ENCODE peak calls at places on chromosomes 3 and 15, in four cellular contexts. O, V, F and H are unnamed samples.
A peak's percentile ranks its signal among the peaks of the same experiment; 100 is the strongest.

GRCh38 chr3:187738400-187739124 is 6.7 kb downstream of the BCL6 start:
- DNase-seq in V (peak; percentile 93), F (peak; percentile 93), O (peak; percentile 93), H (peak; percentile 93)

GRCh38 chr3:124601189-124601588 is 129.1 kb upstream of the UMPS start:
- DNase-seq in F (no peak), V (no peak), O (no peak), H (no peak)

GRCh38 chr3:79032686-79033318 is 735.0 kb downstream of the ROBO1 start:
- DNase-seq in O (no peak), V (no peak), F (no peak), H (peak; percentile 18)

GRCh38 chr3:150970665-150971327 is 1.7 kb downstream of the CLRN1 start:
- DNase-seq in O (peak; percentile 43), V (no peak), F (no peak), H (no peak)

GRCh38 chr3:13091898-13092620 is 18.8 kb upstream of the IQSEC1 start:
- DNase-seq in O (peak; percentile 73), V (peak; percentile 96), F (peak; percentile 86), H (peak; percentile 94)

GRCh38 chr3:39132096-39133092 is 21.0 kb downstream of the CSRNP1 start:
- DNase-seq in V (peak; percentile 41), O (no peak), F (no peak), H (no peak)

GRCh38 chr3:159151130-159151529 is 349.3 kb downstream of the MFSD1 start:
- DNase-seq in F (no peak), V (no peak), O (no peak), H (no peak)

GRCh38 chr3:186823391-186823790 is 17.1 kb upstream of the RFC4 start:
- DNase-seq in F (no peak), O (no peak), V (no peak), H (no peak)

GRCh38 chr3:69547457-69548014 is 161.6 kb upstream of the FRMD4B start:
- DNase-seq in O (no peak), V (no peak), F (no peak), H (no peak)

GRCh38 chr3:141122455-141123030 is 71.4 kb downstream of the SPSB4 start:
- DNase-seq in O (no peak), V (no peak), F (no peak), H (no peak)

GRCh38 chr3:141940204-141940776 is 63.8 kb downstream of the ATP1B3 start:
- DNase-seq in O (no peak), V (peak; percentile 74), F (no peak), H (peak; percentile 64)

GRCh38 chr3:10764314-10765051 is 51.5 kb upstream of the SLC6A11 start:
- DNase-seq in F (no peak), V (no peak), O (no peak), H (peak; percentile 83)

GRCh38 chr3:170717410-170718402 is 131.8 kb upstream of the SLC7A14 start:
- DNase-seq in O (no peak), V (no peak), F (peak; percentile 46), H (no peak)

GRCh38 chr15:35533130-35534110 is 12.5 kb downstream of the DPH6 start:
- DNase-seq in V (no peak), F (no peak), O (no peak), H (no peak)

GRCh38 chr3:64462203-64463120 is 225.3 kb downstream of the ADAMTS9 start:
- DNase-seq in O (no peak), F (no peak), V (no peak), H (no peak)

GRCh38 chr3:103319912-103320311 is 885.1 kb downstream of the ZPLD1 start:
- DNase-seq in F (no peak), O (no peak), V (no peak), H (no peak)

GRCh38 chr3:30826381-30827061 is 67.9 kb downstream of the GADL1 start:
- DNase-seq in V (no peak), O (no peak), F (no peak), H (no peak)

GRCh38 chr3:187955076-187955952 is 198.6 kb upstream of the LPP start:
- DNase-seq in O (no peak), F (no peak), V (peak; percentile 54), H (no peak)

GRCh38 chr3:45777111-45777752 is 19.1 kb downstream of the SLC6A20 start:
- DNase-seq in O (no peak), V (peak; percentile 31), F (no peak), H (no peak)

GRCh38 chr3:194279701-194280360 is 71.3 kb downstream of the CPN2 start:
- DNase-seq in O (no peak), F (no peak), V (no peak), H (no peak)

GRCh38 chr3:39254806-39255449 is 24.9 kb downstream of the CX3CR1 start:
- DNase-seq in O (no peak), V (no peak), F (no peak), H (no peak)

GRCh38 chr3:29099775-29100174 is 181.1 kb upstream of the RBMS3 start:
- DNase-seq in O (no peak), F (no peak), V (no peak), H (no peak)

GRCh38 chr3:28022916-28023315 is 218.5 kb upstream of the CMC1 start:
- DNase-seq in F (no peak), O (no peak), V (no peak), H (no peak)

GRCh38 chr3:70853161-70853560 is 540.7 kb upstream of the MDFIC2 start:
- DNase-seq in F (no peak), V (no peak), O (no peak), H (no peak)

GRCh38 chr15:98583758-98584157 is 64.6 kb upstream of the IGF1R start:
- DNase-seq in F (no peak), V (no peak), O (no peak), H (no peak)

GRCh38 chr15:93210995-93211394 is 122.0 kb upstream of the RGMA start:
- DNase-seq in F (peak; percentile 18), V (no peak), O (no peak), H (no peak)

GRCh38 chr3:32249184-32249782 is 10.8 kb downstream of the CMTM8 start:
- DNase-seq in F (no peak), V (no peak), O (no peak), H (no peak)

GRCh38 chr3:194323785-194324735 is 27.1 kb downstream of the CPN2 start:
- DNase-seq in V (peak; percentile 59), O (no peak), F (no peak), H (no peak)

GRCh38 chr3:9224490-9224889 is 25.0 kb downstream of the SRGAP3 start:
- DNase-seq in V (no peak), F (no peak), O (no peak), H (no peak)

GRCh38 chr3:186930143-186930638 is at the start of gene ST6GAL1:
- DNase-seq in V (peak; percentile 93), O (peak; percentile 87), F (peak; percentile 78), H (peak; percentile 91)

GRCh38 chr3:32685604-32686185 is 707 bp downstream of the CNOT10 start:
- DNase-seq in V (no peak), F (no peak), O (peak; percentile 6), H (no peak)

DNA sequence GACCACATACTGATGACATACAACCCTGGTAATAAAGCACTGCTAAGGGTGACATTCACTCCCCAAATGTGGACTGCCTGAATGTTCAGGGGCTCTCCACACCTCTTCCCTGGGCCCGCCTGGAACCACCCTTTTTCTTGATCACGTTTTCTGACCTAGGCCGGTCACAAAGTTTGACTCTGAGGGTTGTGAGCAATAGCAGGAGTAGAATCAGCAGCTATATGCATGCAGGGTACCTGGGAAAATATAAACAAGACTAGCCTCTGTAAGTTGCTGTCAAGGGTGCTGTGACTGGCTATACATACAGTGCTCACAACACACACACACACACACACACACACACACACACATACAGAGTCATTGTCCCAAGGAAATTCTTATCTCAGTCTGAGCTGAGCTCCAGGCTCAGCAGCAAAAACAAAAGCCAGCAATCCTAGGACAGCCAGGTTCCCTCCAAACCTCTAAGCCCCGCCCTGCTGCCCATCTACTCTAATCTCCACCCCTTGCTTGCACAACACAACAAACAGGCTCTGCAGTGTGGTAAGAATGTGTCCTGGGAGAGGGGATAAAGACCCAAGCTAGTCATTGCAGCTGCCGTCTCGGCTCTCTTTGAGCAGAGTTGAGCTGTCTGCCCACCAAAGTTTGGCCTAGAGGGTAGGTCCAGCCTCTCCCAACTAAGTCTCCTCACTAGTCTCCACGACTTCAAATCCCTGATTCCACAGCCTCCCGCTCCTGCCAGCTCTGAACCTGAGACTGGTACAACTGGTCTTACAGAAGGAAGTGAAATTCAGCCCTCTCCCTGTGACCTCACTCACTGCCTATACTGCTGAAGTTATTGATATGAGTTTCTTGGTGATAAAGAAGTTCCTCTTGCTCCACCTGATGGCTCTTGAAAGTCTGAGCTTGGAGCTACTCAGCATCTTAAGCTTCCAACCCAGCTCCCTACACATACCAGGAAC is 2.2 kb downstream of the BMF start:
- DNase-seq in V (peak; percentile 90), F (peak; percentile 81), O (peak; percentile 77), H (peak; percentile 93)
- H3K4me3 ChIP-seq in V (peak overlapping the region; percentile 69), F (no peak overlapping the region), O (no peak overlapping the region), H (no peak overlapping the region)

DNA sequence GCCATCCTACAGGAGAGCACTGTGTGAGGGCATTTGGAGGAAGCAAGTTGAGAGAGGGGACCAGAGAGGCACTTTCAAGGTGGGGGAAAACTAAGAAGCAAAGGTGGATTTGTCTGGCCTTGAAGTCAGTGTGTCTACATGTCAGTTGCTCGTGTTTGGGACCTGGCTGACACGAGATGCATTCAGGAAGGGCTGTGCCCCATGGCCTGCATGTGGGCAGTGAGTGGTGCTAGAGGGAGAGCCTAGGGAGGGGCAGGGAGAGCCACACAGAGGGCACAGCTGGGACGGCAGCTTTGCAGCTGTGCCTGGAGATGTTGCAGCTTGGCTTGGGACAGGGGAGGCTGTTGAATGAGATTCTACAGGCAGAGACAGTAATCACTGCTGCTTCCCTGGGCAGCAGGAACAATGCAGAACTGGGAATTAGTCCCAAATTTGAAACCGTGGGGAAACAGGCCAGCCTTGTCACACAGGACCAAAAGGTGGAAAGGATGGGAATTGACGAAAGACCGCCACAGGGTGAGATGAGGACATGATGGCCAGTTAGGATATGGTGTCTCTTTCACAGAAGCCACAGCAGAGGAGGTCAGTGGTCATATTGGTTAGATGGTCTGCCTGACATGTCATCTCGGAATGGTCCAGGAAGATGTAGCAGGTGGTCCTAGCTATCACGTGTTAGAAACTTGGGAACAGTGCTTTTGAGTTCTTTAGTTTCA is 10.0 kb downstream of the SEC61A1 start:
- DNase-seq in O (no peak), V (no peak), F (no peak), H (peak; percentile 2)
- H3K36me3 ChIP-seq in O (peaks cover 94% of the 10 kb centered on the region), V (no peaks in the 10 kb centered on the region), F (peaks cover 66% of the 10 kb centered on the region), H (peaks cover 58% of the 10 kb centered on the region)

GRCh38 chr15:88782465-88782864 is 20.8 kb upstream of the ACAN start:
- DNase-seq in F (no peak), O (no peak), V (no peak), H (no peak)
- H3K4me3 ChIP-seq in F (no peak overlapping the region), O (no peak overlapping the region), V (no peak overlapping the region), H (no peak overlapping the region)

DNA sequence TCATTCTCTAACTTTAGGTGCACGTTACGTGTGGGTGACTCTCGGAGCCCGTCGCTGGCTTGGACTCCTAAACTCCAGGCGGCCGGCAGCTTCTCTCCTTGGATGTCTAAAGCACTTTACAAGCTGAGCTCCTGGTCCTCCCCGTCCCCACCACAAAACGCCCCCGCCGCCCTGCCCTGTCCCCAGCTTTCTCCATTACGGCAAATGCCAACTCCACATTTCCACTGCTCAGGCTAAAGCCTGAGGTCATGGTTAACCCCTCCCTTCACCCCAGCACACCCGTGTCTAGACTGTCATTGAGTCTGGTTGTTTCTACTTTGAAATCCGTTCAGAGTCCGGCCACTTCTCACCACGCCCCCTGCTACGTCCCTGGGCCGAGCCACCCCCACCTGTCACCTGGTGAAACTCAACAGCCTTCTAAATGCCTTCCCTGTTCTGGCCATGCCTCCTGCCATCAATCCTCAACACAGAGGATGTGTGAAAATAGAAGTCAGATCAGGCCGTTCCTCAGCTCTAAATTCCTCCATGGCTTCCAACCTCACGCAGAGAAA is 8.1 kb upstream of the PCSK6 start:
- DNase-seq in O (no peak), V (peak; percentile 71), F (no peak), H (peak; percentile 51)
- H3K36me3 ChIP-seq in O (no peaks in the 10 kb centered on the region), V (no peaks in the 10 kb centered on the region), F (no peaks in the 10 kb centered on the region), H (no peaks in the 10 kb centered on the region)